ENCODE peak calls at places on chromosome 5, in four cellular contexts. T is IMR-90, J is neuronal stem cell, Z is tibial nerve. A is an unnamed sample.

GRCh38 chr5:127228540-127229184 is 61.9 kb upstream of the MEGF10 start:
- DNase-seq in T (no peak), Z (no peak), J (peak), A (no peak)

GRCh38 chr5:1057485-1057825 is 48.9 kb downstream of the NKD2 start:
- DNase-seq in J (no peak), T (no peak), Z (no peak), A (peak)

GRCh38 chr5:35369965-35370790 is 139.9 kb upstream of the PRLR start:
- DNase-seq in J (peak), Z (no peak), T (no peak), A (no peak)

GRCh38 chr5:164358531-164359259 is 853.3 kb downstream of the MAT2B start:
- DNase-seq in T (peak), Z (no peak), J (no peak), A (no peak)

GRCh38 chr5:7873216-7873615 is 4.3 kb downstream of the MTRR start:
- DNase-seq in Z (no peak), J (no peak), T (no peak), A (no peak)

GRCh38 chr5:142012186-142012785 is 541 bp downstream of the GNPDA1 start:
- DNase-seq in J (no peak), T (no peak), Z (peak), A (peak)

GRCh38 chr5:43040287-43041098 is at the start of gene ANXA2R:
- DNase-seq in Z (peak), J (no peak), T (peak), A (peak)

GRCh38 chr5:122915717-122916399 is 70.4 kb downstream of the SNX24 start:
- DNase-seq in J (no peak), Z (no peak), T (no peak), A (no peak)

GRCh38 chr5:38622723-38623129 is 66.3 kb upstream of the LIFR start:
- DNase-seq in Z (no peak), J (no peak), T (no peak), A (no peak)

GRCh38 chr5:149757956-149758355 is 27.8 kb downstream of the PPARGC1B start:
- DNase-seq in T (no peak), Z (no peak), J (no peak), A (no peak)

GRCh38 chr5:139394654-139395566 is at the start of gene PROB1:
- DNase-seq in J (no peak), Z (no peak), T (no peak), A (peak)

GRCh38 chr5:82312373-82312856 is 34.3 kb upstream of the RPS23 start:
- DNase-seq in J (peak), T (peak), Z (peak), A (peak)

GRCh38 chr5:756171-756570 is 28.4 kb downstream of the ZDHHC11B start:
- DNase-seq in Z (no peak), J (no peak), T (no peak), A (peak)

GRCh38 chr5:159844267-159844666 is 72.0 kb upstream of the ADRA1B start:
- DNase-seq in J (no peak), T (no peak), Z (no peak), A (no peak)

GRCh38 chr5:127878174-127878750 is 175.1 kb downstream of the CCDC192 start:
- DNase-seq in T (peak), Z (no peak), J (peak), A (no peak)

GRCh38 chr5:135116146-135116545 is 82.1 kb upstream of the PITX1 start:
- DNase-seq in T (no peak), Z (no peak), J (no peak), A (no peak)

GRCh38 chr5:91223886-91224285 is 159.2 kb downstream of the ARRDC3 start:
- DNase-seq in T (peak), J (no peak), Z (no peak), A (no peak)

GRCh38 chr5:33317271-33317670 is 123.5 kb upstream of the TARS1 start:
- DNase-seq in T (peak), Z (no peak), J (no peak), A (no peak)

GRCh38 chr5:123558762-123559433 is 46.9 kb downstream of the CSNK1G3 start:
- DNase-seq in Z (no peak), J (no peak), T (no peak), A (no peak)

GRCh38 chr5:74516217-74516636 is 124.3 kb downstream of the ENC1 start:
- DNase-seq in J (no peak), T (peak), Z (no peak), A (no peak)

GRCh38 chr5:175567954-175568353 is 89.6 kb downstream of the SFXN1 start:
- DNase-seq in T (no peak), J (no peak), Z (no peak), A (no peak)

GRCh38 chr5:39364367-39364766 is at the start of gene C9:
- DNase-seq in J (no peak), Z (no peak), T (no peak), A (no peak)

GRCh38 chr5:178940569-178941360 is at the start of gene ZNF454:
- DNase-seq in Z (peak), J (peak), T (peak), A (peak)

GRCh38 chr5:91219141-91219802 is 163.8 kb downstream of the ARRDC3 start:
- DNase-seq in J (no peak), Z (peak), T (peak), A (no peak)

GRCh38 chr5:58505502-58505901 is 14.3 kb downstream of the GAPT start:
- DNase-seq in T (no peak), J (no peak), Z (no peak), A (no peak)

GRCh38 chr5:141878186-141878770 is at the start of gene PCDH1:
- DNase-seq in J (no peak), Z (no peak), T (peak), A (no peak)

GRCh38 chr5:113514263-113514590 is 733 bp downstream of the YTHDC2 start:
- DNase-seq in T (no peak), J (peak), Z (no peak), A (no peak)

GRCh38 chr5:68883441-68883840 is 210.4 kb upstream of the SLC30A5 start:
- DNase-seq in T (no peak), Z (no peak), J (no peak), A (no peak)

GRCh38 chr5:32724526-32724925 is 13.4 kb downstream of the NPR3 start:
- DNase-seq in Z (no peak), T (no peak), J (no peak), A (no peak)

GRCh38 chr5:1657161-1657741 is 133.5 kb upstream of the LPCAT1 start:
- DNase-seq in Z (no peak), T (no peak), J (no peak), A (peak)

GRCh38 chr5:142861011-142861410 is 90.8 kb downstream of the ARHGAP26 start:
- DNase-seq in J (no peak), T (no peak), Z (no peak), A (no peak)

GRCh38 chr5:60698316-60698715 is 1.6 kb downstream of the DEPDC1B start:
- DNase-seq in Z (no peak), T (no peak), J (no peak), A (no peak)

GRCh38 chr5:179343902-179344300 is 1.4 kb downstream of the ADAMTS2 start:
- DNase-seq in T (peak), J (peak), Z (no peak), A (no peak)

GRCh38 chr5:11903121-11903613 is 1.1 kb downstream of the CTNND2 start:
- DNase-seq in J (peak), Z (no peak), T (no peak), A (no peak)

GRCh38 chr5:151138114-151138513 is 19.5 kb downstream of the ANXA6 start:
- DNase-seq in J (no peak), T (no peak), Z (no peak), A (no peak)

GRCh38 chr5:72817076-72817476 is 615 bp downstream of the TNPO1 start:
- DNase-seq in Z (peak), J (no peak), T (peak), A (peak)

GRCh38 chr5:79689541-79690466 is at the start of gene CMYA5:
- DNase-seq in Z (no peak), T (peak), J (peak), A (peak)
- H3K4me3 ChIP-seq in Z (peak), T (peak), J (peak), A (peak)

GRCh38 chr5:170268153-170268689 is 29.4 kb downstream of the LCP2 start:
- DNase-seq in J (no peak), Z (no peak), T (no peak), A (no peak)
- H3K4me3 ChIP-seq in J (no peak), Z (peak), T (no peak), A (no peak)

GRCh38 chr5:65906256-65906655 is 20.1 kb upstream of the ERBIN start:
- DNase-seq in Z (no peak), J (no peak), T (no peak), A (no peak)
- H3K4me3 ChIP-seq in Z (no peak), J (no peak), T (no peak), A (no peak)

GRCh38 chr5:116771466-116772151 is 197.0 kb upstream of the SEMA6A start:
- DNase-seq in T (no peak), Z (peak), J (no peak), A (peak)

GRCh38 chr5:116778015-116778414 is 203.4 kb upstream of the SEMA6A start:
- DNase-seq in T (no peak), Z (no peak), J (no peak), A (no peak)

GRCh38 chr5:116772152-116772501 is 197.5 kb upstream of the SEMA6A start:
- DNase-seq in Z (no peak), J (no peak), T (no peak), A (no peak)

GRCh38 chr5:116769470-116769869 is 194.8 kb upstream of the SEMA6A start:
- DNase-seq in Z (no peak), J (no peak), T (no peak), A (no peak)

DNA sequence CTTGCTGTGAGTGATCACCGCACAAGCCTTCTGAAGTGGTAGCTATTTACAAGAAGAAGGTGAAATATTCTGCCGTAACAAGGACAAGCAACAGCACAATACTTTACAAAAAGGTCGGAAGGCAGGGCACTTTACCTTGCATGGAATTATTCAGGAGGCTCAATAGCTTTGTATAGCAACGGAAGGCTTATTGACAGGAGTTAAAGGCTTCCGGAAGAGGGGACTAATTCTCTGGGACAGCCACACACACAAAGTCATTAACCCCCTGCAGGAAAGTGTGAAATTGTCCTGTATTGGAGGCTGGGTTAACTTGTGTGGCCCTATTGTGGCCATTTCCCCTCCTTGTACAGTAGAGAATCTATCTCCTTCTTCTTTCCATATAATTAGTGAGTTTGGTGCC is 199.3 kb upstream of the SEMA6A start:
- DNase-seq in T (no peak), Z (no peak), J (no peak), A (no peak)
- H3K4me3 ChIP-seq in T (no peak), Z (no peak), J (no peak), A (no peak)

GRCh38 chr5:76422175-76422574 is 19.1 kb downstream of the IQGAP2 start:
- DNase-seq in T (no peak), Z (no peak), J (no peak), A (no peak)

GRCh38 chr5:76426391-76426802 is 23.3 kb downstream of the IQGAP2 start:
- DNase-seq in Z (no peak), J (peak), T (no peak), A (no peak)

GRCh38 chr5:76425940-76426339 is 22.9 kb downstream of the IQGAP2 start:
- DNase-seq in J (no peak), Z (no peak), T (no peak), A (no peak)

GRCh38 chr5:76419597-76419996 is 16.5 kb downstream of the IQGAP2 start:
- DNase-seq in Z (no peak), J (no peak), T (no peak), A (no peak)

DNA sequence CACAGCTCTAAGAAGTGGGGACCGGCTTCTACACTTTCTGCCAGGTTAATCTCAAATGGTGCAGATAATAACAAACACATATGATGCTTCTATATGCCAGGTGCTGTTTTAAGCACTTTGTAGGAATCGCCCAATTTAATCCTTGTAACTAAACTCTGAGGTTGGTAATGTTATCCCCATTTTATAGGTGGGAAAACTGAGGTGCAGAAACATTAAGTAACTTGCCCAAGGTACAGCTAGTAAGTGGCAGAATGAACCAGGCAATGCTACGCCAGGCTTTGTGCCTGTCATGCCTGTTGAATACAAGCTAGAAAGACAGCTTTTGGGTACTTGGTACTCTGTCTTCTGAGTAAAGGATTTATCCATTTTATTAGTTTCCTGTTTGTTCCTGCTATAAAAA is 19.7 kb downstream of the IQGAP2 start:
- DNase-seq in J (no peak), T (no peak), Z (no peak), A (no peak)
- H3K4me3 ChIP-seq in J (no peak), T (no peak), Z (no peak), A (no peak)

DNA sequence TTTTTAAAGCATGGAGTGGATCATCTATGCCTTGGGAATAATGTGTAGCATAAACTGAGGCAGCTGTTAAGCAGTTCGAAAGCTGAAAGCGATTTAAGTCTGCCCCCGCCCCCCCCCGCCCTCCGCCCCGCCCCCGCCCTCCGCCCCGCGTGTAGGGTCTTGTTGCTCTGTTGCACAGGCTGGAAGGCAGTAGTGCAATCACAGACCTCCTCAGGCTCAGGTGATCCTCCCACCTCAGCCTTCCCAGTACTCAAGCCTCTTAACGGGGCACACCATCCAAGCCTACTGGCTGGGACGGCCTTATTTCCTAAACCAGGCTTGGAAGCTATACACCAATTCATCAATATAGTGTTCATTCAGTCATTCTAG is 942 bp downstream of the ANKDD1B start:
- DNase-seq in T (no peak), Z (no peak), J (no peak), A (no peak)
- H3K4me3 ChIP-seq in T (peak), Z (peak), J (no peak), A (peak)

GRCh38 chr5:88393721-88394530 is 125.3 kb upstream of the TMEM161B start:
- DNase-seq in Z (no peak), J (no peak), T (no peak), A (no peak)
- H3K4me3 ChIP-seq in Z (no peak), J (no peak), T (no peak), A (no peak)

GRCh38 chr5:128965638-128966302 is 482 bp downstream of the SLC27A6 start:
- DNase-seq in Z (no peak), T (no peak), J (no peak), A (no peak)

GRCh38 chr5:128965011-128965637 is at the start of gene SLC27A6:
- DNase-seq in Z (no peak), T (no peak), J (peak), A (no peak)

GRCh38 chr5:128962211-128962610 is 3.1 kb upstream of the SLC27A6 start:
- DNase-seq in Z (no peak), J (no peak), T (no peak), A (no peak)

GRCh38 chr5:128966375-128966774 is 1.1 kb downstream of the SLC27A6 start:
- DNase-seq in T (no peak), J (no peak), Z (no peak), A (no peak)

GRCh38 chr5:128966846-128967245 is 1.6 kb downstream of the SLC27A6 start:
- DNase-seq in J (no peak), Z (no peak), T (no peak), A (no peak)
- H3K4me3 ChIP-seq in J (no peak), Z (no peak), T (no peak), A (no peak)

GRCh38 chr5:111742595-111742994 is 14.4 kb downstream of the NREP start:
- DNase-seq in J (no peak), Z (no peak), T (peak), A (no peak)
- H3K4me3 ChIP-seq in J (no peak), Z (peak), T (no peak), A (peak)

DNA sequence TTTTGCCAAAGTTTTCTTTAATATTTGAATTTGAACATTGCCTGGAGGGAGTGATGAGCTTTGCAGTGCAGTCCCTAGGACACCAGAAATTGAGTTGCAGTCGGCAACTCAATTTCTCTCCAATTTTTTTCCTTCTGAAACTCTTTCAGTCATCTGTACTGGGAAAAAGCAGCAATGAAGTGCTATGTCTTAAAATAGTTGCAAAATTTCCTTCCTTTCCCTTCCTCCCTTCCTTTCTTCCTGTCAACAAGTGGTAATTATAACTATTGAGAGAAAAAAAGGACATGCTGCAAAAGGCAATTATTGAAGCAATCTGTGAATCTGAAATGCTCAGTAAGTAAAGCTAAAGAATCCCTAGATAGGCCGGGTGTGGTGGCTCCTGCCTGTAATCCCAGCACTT is 56.0 kb downstream of the ANKRD55 start:
- DNase-seq in Z (no peak), J (no peak), T (no peak), A (no peak)
- H3K4me3 ChIP-seq in Z (no peak), J (no peak), T (no peak), A (no peak)

A was measured in psoas muscle.